ENCODE peak calls at places on chromosomes 3 and 15, in ten cellular contexts. One of them, this sample, is unnamed.

GRCh38 chr15:80906159-80906775 is 83.4 kb downstream of the MESD start:
- DNase-seq in activated naive CD4-positive, alpha-beta T cell treated with anti-CD3 and anti-CD28 coated beads, Interleukin-2, amount 50 U/mL, for 16 hours: no peak
- DNase-seq in epithelial cell of prostate: peak
- DNase-seq in stimulated activated CD8-positive, alpha-beta memory T cell treated with anti-CD3 and anti-CD28 coated beads, Interleukin-4, amount 100 ng/mL, for 4 hours: no peak
- DNase-seq in WERI-Rb-1: no peak
- DNase-seq in heart left ventricle: no peak
- DNase-seq in AG09309: no peak
- DNase-seq in choroid plexus epithelial cell: peak
- DNase-seq in anterior cingulate cortex: no peak
- DNase-seq in naive B cell: no peak
- DNase-seq in this sample: peak

GRCh38 chr3:33277193-33277882 is at the start of gene FBXL2:
- DNase-seq in activated naive CD4-positive, alpha-beta T cell treated with anti-CD3 and anti-CD28 coated beads, Interleukin-2, amount 50 U/mL, for 16 hours: peak
- DNase-seq in epithelial cell of prostate: no peak
- DNase-seq in stimulated activated CD8-positive, alpha-beta memory T cell treated with anti-CD3 and anti-CD28 coated beads, Interleukin-4, amount 100 ng/mL, for 4 hours: no peak
- DNase-seq in WERI-Rb-1: peak
- DNase-seq in heart left ventricle: peak
- DNase-seq in AG09309: no peak
- DNase-seq in choroid plexus epithelial cell: peak
- DNase-seq in anterior cingulate cortex: peak
- DNase-seq in naive B cell: peak
- DNase-seq in this sample: peak

GRCh38 chr15:90930861-90931629 is 1.3 kb downstream of the HDDC3 start:
- DNase-seq in activated naive CD4-positive, alpha-beta T cell treated with anti-CD3 and anti-CD28 coated beads, Interleukin-2, amount 50 U/mL, for 16 hours: no peak
- DNase-seq in epithelial cell of prostate: no peak
- DNase-seq in stimulated activated CD8-positive, alpha-beta memory T cell treated with anti-CD3 and anti-CD28 coated beads, Interleukin-4, amount 100 ng/mL, for 4 hours: no peak
- DNase-seq in WERI-Rb-1: no peak
- DNase-seq in heart left ventricle: no peak
- DNase-seq in AG09309: no peak
- DNase-seq in choroid plexus epithelial cell: no peak
- DNase-seq in anterior cingulate cortex: no peak
- DNase-seq in naive B cell: no peak
- DNase-seq in this sample: no peak

GRCh38 chr3:18809640-18810305 is 338.5 kb upstream of the KCNH8 start:
- DNase-seq in activated naive CD4-positive, alpha-beta T cell treated with anti-CD3 and anti-CD28 coated beads, Interleukin-2, amount 50 U/mL, for 16 hours: no peak
- DNase-seq in epithelial cell of prostate: no peak
- DNase-seq in stimulated activated CD8-positive, alpha-beta memory T cell treated with anti-CD3 and anti-CD28 coated beads, Interleukin-4, amount 100 ng/mL, for 4 hours: no peak
- DNase-seq in WERI-Rb-1: no peak
- DNase-seq in heart left ventricle: no peak
- DNase-seq in AG09309: no peak
- DNase-seq in choroid plexus epithelial cell: no peak
- DNase-seq in anterior cingulate cortex: no peak
- DNase-seq in naive B cell: no peak
- DNase-seq in this sample: no peak

GRCh38 chr15:39580117-39580629 is 706 bp upstream of the THBS1 start:
- DNase-seq in activated naive CD4-positive, alpha-beta T cell treated with anti-CD3 and anti-CD28 coated beads, Interleukin-2, amount 50 U/mL, for 16 hours: peak
- DNase-seq in epithelial cell of prostate: no peak
- DNase-seq in stimulated activated CD8-positive, alpha-beta memory T cell treated with anti-CD3 and anti-CD28 coated beads, Interleukin-4, amount 100 ng/mL, for 4 hours: peak
- DNase-seq in WERI-Rb-1: peak
- DNase-seq in heart left ventricle: peak
- DNase-seq in AG09309: peak
- DNase-seq in choroid plexus epithelial cell: peak
- DNase-seq in anterior cingulate cortex: peak
- DNase-seq in naive B cell: peak
- DNase-seq in this sample: peak

GRCh38 chr3:9951962-9952805 is at the start of gene PRRT3:
- DNase-seq in activated naive CD4-positive, alpha-beta T cell treated with anti-CD3 and anti-CD28 coated beads, Interleukin-2, amount 50 U/mL, for 16 hours: peak
- DNase-seq in epithelial cell of prostate: no peak
- DNase-seq in stimulated activated CD8-positive, alpha-beta memory T cell treated with anti-CD3 and anti-CD28 coated beads, Interleukin-4, amount 100 ng/mL, for 4 hours: peak
- DNase-seq in WERI-Rb-1: peak
- DNase-seq in heart left ventricle: no peak
- DNase-seq in AG09309: no peak
- DNase-seq in choroid plexus epithelial cell: peak
- DNase-seq in anterior cingulate cortex: peak
- DNase-seq in naive B cell: peak
- DNase-seq in this sample: peak

GRCh38 chr15:27587810-27588209 is 511.3 kb downstream of the OCA2 start:
- DNase-seq in activated naive CD4-positive, alpha-beta T cell treated with anti-CD3 and anti-CD28 coated beads, Interleukin-2, amount 50 U/mL, for 16 hours: no peak
- DNase-seq in epithelial cell of prostate: no peak
- DNase-seq in stimulated activated CD8-positive, alpha-beta memory T cell treated with anti-CD3 and anti-CD28 coated beads, Interleukin-4, amount 100 ng/mL, for 4 hours: no peak
- DNase-seq in WERI-Rb-1: peak
- DNase-seq in heart left ventricle: no peak
- DNase-seq in AG09309: no peak
- DNase-seq in choroid plexus epithelial cell: peak
- DNase-seq in anterior cingulate cortex: no peak
- DNase-seq in naive B cell: no peak
- DNase-seq in this sample: no peak

GRCh38 chr3:126433496-126434263 is 39.0 kb downstream of the CFAP100 start:
- DNase-seq in activated naive CD4-positive, alpha-beta T cell treated with anti-CD3 and anti-CD28 coated beads, Interleukin-2, amount 50 U/mL, for 16 hours: no peak
- DNase-seq in epithelial cell of prostate: no peak
- DNase-seq in stimulated activated CD8-positive, alpha-beta memory T cell treated with anti-CD3 and anti-CD28 coated beads, Interleukin-4, amount 100 ng/mL, for 4 hours: no peak
- DNase-seq in WERI-Rb-1: no peak
- DNase-seq in heart left ventricle: peak
- DNase-seq in AG09309: no peak
- DNase-seq in choroid plexus epithelial cell: no peak
- DNase-seq in anterior cingulate cortex: no peak
- DNase-seq in naive B cell: no peak
- DNase-seq in this sample: no peak

GRCh38 chr3:101687142-101687931 is 819 bp upstream of the RPL24 start:
- DNase-seq in activated naive CD4-positive, alpha-beta T cell treated with anti-CD3 and anti-CD28 coated beads, Interleukin-2, amount 50 U/mL, for 16 hours: no peak
- DNase-seq in epithelial cell of prostate: no peak
- DNase-seq in stimulated activated CD8-positive, alpha-beta memory T cell treated with anti-CD3 and anti-CD28 coated beads, Interleukin-4, amount 100 ng/mL, for 4 hours: no peak
- DNase-seq in WERI-Rb-1: no peak
- DNase-seq in heart left ventricle: no peak
- DNase-seq in AG09309: no peak
- DNase-seq in choroid plexus epithelial cell: no peak
- DNase-seq in anterior cingulate cortex: no peak
- DNase-seq in naive B cell: no peak
- DNase-seq in this sample: no peak

GRCh38 chr3:160707187-160707789 is 30.3 kb downstream of the ARL14 start:
- DNase-seq in activated naive CD4-positive, alpha-beta T cell treated with anti-CD3 and anti-CD28 coated beads, Interleukin-2, amount 50 U/mL, for 16 hours: peak
- DNase-seq in epithelial cell of prostate: peak
- DNase-seq in stimulated activated CD8-positive, alpha-beta memory T cell treated with anti-CD3 and anti-CD28 coated beads, Interleukin-4, amount 100 ng/mL, for 4 hours: no peak
- DNase-seq in WERI-Rb-1: peak
- DNase-seq in heart left ventricle: peak
- DNase-seq in AG09309: no peak
- DNase-seq in choroid plexus epithelial cell: peak
- DNase-seq in anterior cingulate cortex: peak
- DNase-seq in naive B cell: peak
- DNase-seq in this sample: peak

GRCh38 chr3:100209948-100210776 is 50.6 kb upstream of the TBC1D23 start:
- DNase-seq in activated naive CD4-positive, alpha-beta T cell treated with anti-CD3 and anti-CD28 coated beads, Interleukin-2, amount 50 U/mL, for 16 hours: no peak
- DNase-seq in epithelial cell of prostate: no peak
- DNase-seq in stimulated activated CD8-positive, alpha-beta memory T cell treated with anti-CD3 and anti-CD28 coated beads, Interleukin-4, amount 100 ng/mL, for 4 hours: no peak
- DNase-seq in WERI-Rb-1: no peak
- DNase-seq in heart left ventricle: no peak
- DNase-seq in AG09309: no peak
- DNase-seq in choroid plexus epithelial cell: peak
- DNase-seq in anterior cingulate cortex: no peak
- DNase-seq in naive B cell: no peak
- DNase-seq in this sample: no peak

GRCh38 chr3:128307781-128308469 is 154.6 kb downstream of the EEFSEC start:
- DNase-seq in activated naive CD4-positive, alpha-beta T cell treated with anti-CD3 and anti-CD28 coated beads, Interleukin-2, amount 50 U/mL, for 16 hours: no peak
- DNase-seq in epithelial cell of prostate: no peak
- DNase-seq in stimulated activated CD8-positive, alpha-beta memory T cell treated with anti-CD3 and anti-CD28 coated beads, Interleukin-4, amount 100 ng/mL, for 4 hours: no peak
- DNase-seq in WERI-Rb-1: no peak
- DNase-seq in heart left ventricle: peak
- DNase-seq in AG09309: no peak
- DNase-seq in choroid plexus epithelial cell: no peak
- DNase-seq in anterior cingulate cortex: no peak
- DNase-seq in naive B cell: no peak
- DNase-seq in this sample: no peak

GRCh38 chr3:168036654-168037419 is 58.9 kb downstream of the GOLIM4 start:
- DNase-seq in activated naive CD4-positive, alpha-beta T cell treated with anti-CD3 and anti-CD28 coated beads, Interleukin-2, amount 50 U/mL, for 16 hours: no peak
- DNase-seq in epithelial cell of prostate: no peak
- DNase-seq in stimulated activated CD8-positive, alpha-beta memory T cell treated with anti-CD3 and anti-CD28 coated beads, Interleukin-4, amount 100 ng/mL, for 4 hours: no peak
- DNase-seq in WERI-Rb-1: no peak
- DNase-seq in heart left ventricle: no peak
- DNase-seq in AG09309: no peak
- DNase-seq in choroid plexus epithelial cell: no peak
- DNase-seq in anterior cingulate cortex: no peak
- DNase-seq in naive B cell: no peak
- DNase-seq in this sample: no peak

GRCh38 chr15:48748535-48748934 is 62.3 kb downstream of the CEP152 start:
- DNase-seq in activated naive CD4-positive, alpha-beta T cell treated with anti-CD3 and anti-CD28 coated beads, Interleukin-2, amount 50 U/mL, for 16 hours: no peak
- DNase-seq in epithelial cell of prostate: no peak
- DNase-seq in stimulated activated CD8-positive, alpha-beta memory T cell treated with anti-CD3 and anti-CD28 coated beads, Interleukin-4, amount 100 ng/mL, for 4 hours: no peak
- DNase-seq in WERI-Rb-1: no peak
- DNase-seq in heart left ventricle: no peak
- DNase-seq in AG09309: no peak
- DNase-seq in choroid plexus epithelial cell: peak
- DNase-seq in anterior cingulate cortex: no peak
- DNase-seq in naive B cell: no peak
- DNase-seq in this sample: no peak

GRCh38 chr3:117540583-117540982 is 831.0 kb downstream of the TUSC7 start:
- DNase-seq in activated naive CD4-positive, alpha-beta T cell treated with anti-CD3 and anti-CD28 coated beads, Interleukin-2, amount 50 U/mL, for 16 hours: no peak
- DNase-seq in epithelial cell of prostate: no peak
- DNase-seq in stimulated activated CD8-positive, alpha-beta memory T cell treated with anti-CD3 and anti-CD28 coated beads, Interleukin-4, amount 100 ng/mL, for 4 hours: no peak
- DNase-seq in WERI-Rb-1: no peak
- DNase-seq in heart left ventricle: no peak
- DNase-seq in AG09309: no peak
- DNase-seq in choroid plexus epithelial cell: peak
- DNase-seq in anterior cingulate cortex: no peak
- DNase-seq in naive B cell: no peak
- DNase-seq in this sample: no peak

GRCh38 chr3:153070153-153070868 is 91.7 kb upstream of the RAP2B start:
- DNase-seq in activated naive CD4-positive, alpha-beta T cell treated with anti-CD3 and anti-CD28 coated beads, Interleukin-2, amount 50 U/mL, for 16 hours: no peak
- DNase-seq in epithelial cell of prostate: no peak
- DNase-seq in stimulated activated CD8-positive, alpha-beta memory T cell treated with anti-CD3 and anti-CD28 coated beads, Interleukin-4, amount 100 ng/mL, for 4 hours: no peak
- DNase-seq in WERI-Rb-1: no peak
- DNase-seq in heart left ventricle: no peak
- DNase-seq in AG09309: peak
- DNase-seq in choroid plexus epithelial cell: peak
- DNase-seq in anterior cingulate cortex: no peak
- DNase-seq in naive B cell: no peak
- DNase-seq in this sample: peak

GRCh38 chr15:34360298-34360697 is 6.7 kb downstream of the LPCAT4 start:
- DNase-seq in activated naive CD4-positive, alpha-beta T cell treated with anti-CD3 and anti-CD28 coated beads, Interleukin-2, amount 50 U/mL, for 16 hours: no peak
- DNase-seq in epithelial cell of prostate: no peak
- DNase-seq in stimulated activated CD8-positive, alpha-beta memory T cell treated with anti-CD3 and anti-CD28 coated beads, Interleukin-4, amount 100 ng/mL, for 4 hours: no peak
- DNase-seq in WERI-Rb-1: no peak
- DNase-seq in heart left ventricle: no peak
- DNase-seq in AG09309: no peak
- DNase-seq in choroid plexus epithelial cell: no peak
- DNase-seq in anterior cingulate cortex: no peak
- DNase-seq in naive B cell: no peak
- DNase-seq in this sample: peak

GRCh38 chr15:70701891-70702568 is 61.3 kb downstream of the UACA start:
- DNase-seq in activated naive CD4-positive, alpha-beta T cell treated with anti-CD3 and anti-CD28 coated beads, Interleukin-2, amount 50 U/mL, for 16 hours: no peak
- DNase-seq in epithelial cell of prostate: no peak
- DNase-seq in stimulated activated CD8-positive, alpha-beta memory T cell treated with anti-CD3 and anti-CD28 coated beads, Interleukin-4, amount 100 ng/mL, for 4 hours: no peak
- DNase-seq in WERI-Rb-1: no peak
- DNase-seq in heart left ventricle: no peak
- DNase-seq in AG09309: no peak
- DNase-seq in choroid plexus epithelial cell: peak
- DNase-seq in anterior cingulate cortex: no peak
- DNase-seq in naive B cell: no peak
- DNase-seq in this sample: peak

GRCh38 chr3:86793786-86794185 is 197.2 kb downstream of the VGLL3 start:
- DNase-seq in activated naive CD4-positive, alpha-beta T cell treated with anti-CD3 and anti-CD28 coated beads, Interleukin-2, amount 50 U/mL, for 16 hours: no peak
- DNase-seq in epithelial cell of prostate: peak
- DNase-seq in stimulated activated CD8-positive, alpha-beta memory T cell treated with anti-CD3 and anti-CD28 coated beads, Interleukin-4, amount 100 ng/mL, for 4 hours: no peak
- DNase-seq in WERI-Rb-1: no peak
- DNase-seq in heart left ventricle: no peak
- DNase-seq in AG09309: peak
- DNase-seq in choroid plexus epithelial cell: peak
- DNase-seq in anterior cingulate cortex: no peak
- DNase-seq in naive B cell: no peak
- DNase-seq in this sample: peak

GRCh38 chr15:85380860-85381535 is 595 bp downstream of the AKAP13 start:
- DNase-seq in activated naive CD4-positive, alpha-beta T cell treated with anti-CD3 and anti-CD28 coated beads, Interleukin-2, amount 50 U/mL, for 16 hours: peak
- DNase-seq in epithelial cell of prostate: no peak
- DNase-seq in stimulated activated CD8-positive, alpha-beta memory T cell treated with anti-CD3 and anti-CD28 coated beads, Interleukin-4, amount 100 ng/mL, for 4 hours: peak
- DNase-seq in WERI-Rb-1: no peak
- DNase-seq in heart left ventricle: peak
- DNase-seq in AG09309: no peak
- DNase-seq in choroid plexus epithelial cell: peak
- DNase-seq in anterior cingulate cortex: peak
- DNase-seq in naive B cell: peak
- DNase-seq in this sample: peak

GRCh38 chr3:128215800-128216495 is 62.7 kb downstream of the EEFSEC start:
- DNase-seq in activated naive CD4-positive, alpha-beta T cell treated with anti-CD3 and anti-CD28 coated beads, Interleukin-2, amount 50 U/mL, for 16 hours: no peak
- DNase-seq in epithelial cell of prostate: no peak
- DNase-seq in stimulated activated CD8-positive, alpha-beta memory T cell treated with anti-CD3 and anti-CD28 coated beads, Interleukin-4, amount 100 ng/mL, for 4 hours: no peak
- DNase-seq in WERI-Rb-1: no peak
- DNase-seq in heart left ventricle: no peak
- DNase-seq in AG09309: no peak
- DNase-seq in choroid plexus epithelial cell: no peak
- DNase-seq in anterior cingulate cortex: no peak
- DNase-seq in naive B cell: no peak
- DNase-seq in this sample: no peak

GRCh38 chr15:52287114-52287513 is 8.5 kb downstream of the MYO5C start:
- DNase-seq in activated naive CD4-positive, alpha-beta T cell treated with anti-CD3 and anti-CD28 coated beads, Interleukin-2, amount 50 U/mL, for 16 hours: no peak
- DNase-seq in epithelial cell of prostate: peak
- DNase-seq in stimulated activated CD8-positive, alpha-beta memory T cell treated with anti-CD3 and anti-CD28 coated beads, Interleukin-4, amount 100 ng/mL, for 4 hours: no peak
- DNase-seq in WERI-Rb-1: no peak
- DNase-seq in heart left ventricle: no peak
- DNase-seq in AG09309: no peak
- DNase-seq in choroid plexus epithelial cell: no peak
- DNase-seq in anterior cingulate cortex: no peak
- DNase-seq in naive B cell: no peak
- DNase-seq in this sample: no peak

GRCh38 chr3:117059990-117060338 is 350.4 kb downstream of the TUSC7 start:
- DNase-seq in activated naive CD4-positive, alpha-beta T cell treated with anti-CD3 and anti-CD28 coated beads, Interleukin-2, amount 50 U/mL, for 16 hours: no peak
- DNase-seq in epithelial cell of prostate: no peak
- DNase-seq in stimulated activated CD8-positive, alpha-beta memory T cell treated with anti-CD3 and anti-CD28 coated beads, Interleukin-4, amount 100 ng/mL, for 4 hours: no peak
- DNase-seq in WERI-Rb-1: no peak
- DNase-seq in heart left ventricle: no peak
- DNase-seq in AG09309: no peak
- DNase-seq in choroid plexus epithelial cell: no peak
- DNase-seq in anterior cingulate cortex: no peak
- DNase-seq in naive B cell: no peak
- DNase-seq in this sample: no peak

GRCh38 chr3:114644372-114644771 is 350.5 kb downstream of the TIGIT start:
- DNase-seq in activated naive CD4-positive, alpha-beta T cell treated with anti-CD3 and anti-CD28 coated beads, Interleukin-2, amount 50 U/mL, for 16 hours: no peak
- DNase-seq in epithelial cell of prostate: no peak
- DNase-seq in stimulated activated CD8-positive, alpha-beta memory T cell treated with anti-CD3 and anti-CD28 coated beads, Interleukin-4, amount 100 ng/mL, for 4 hours: no peak
- DNase-seq in WERI-Rb-1: no peak
- DNase-seq in heart left ventricle: no peak
- DNase-seq in AG09309: no peak
- DNase-seq in choroid plexus epithelial cell: no peak
- DNase-seq in anterior cingulate cortex: no peak
- DNase-seq in naive B cell: no peak
- DNase-seq in this sample: no peak

GRCh38 chr15:36680751-36681150 is 101.3 kb downstream of the CDIN1 start:
- DNase-seq in activated naive CD4-positive, alpha-beta T cell treated with anti-CD3 and anti-CD28 coated beads, Interleukin-2, amount 50 U/mL, for 16 hours: no peak
- DNase-seq in epithelial cell of prostate: no peak
- DNase-seq in stimulated activated CD8-positive, alpha-beta memory T cell treated with anti-CD3 and anti-CD28 coated beads, Interleukin-4, amount 100 ng/mL, for 4 hours: no peak
- DNase-seq in WERI-Rb-1: no peak
- DNase-seq in heart left ventricle: no peak
- DNase-seq in AG09309: no peak
- DNase-seq in choroid plexus epithelial cell: no peak
- DNase-seq in anterior cingulate cortex: no peak
- DNase-seq in naive B cell: no peak
- DNase-seq in this sample: no peak

GRCh38 chr3:98534168-98534567 is 2.4 kb downstream of the GPR15 start:
- DNase-seq in activated naive CD4-positive, alpha-beta T cell treated with anti-CD3 and anti-CD28 coated beads, Interleukin-2, amount 50 U/mL, for 16 hours: no peak
- DNase-seq in epithelial cell of prostate: no peak
- DNase-seq in stimulated activated CD8-positive, alpha-beta memory T cell treated with anti-CD3 and anti-CD28 coated beads, Interleukin-4, amount 100 ng/mL, for 4 hours: no peak
- DNase-seq in WERI-Rb-1: no peak
- DNase-seq in heart left ventricle: no peak
- DNase-seq in AG09309: no peak
- DNase-seq in choroid plexus epithelial cell: no peak
- DNase-seq in anterior cingulate cortex: no peak
- DNase-seq in naive B cell: no peak
- DNase-seq in this sample: no peak

GRCh38 chr15:40471105-40471777 is 457 bp downstream of the CHST14 start:
- DNase-seq in activated naive CD4-positive, alpha-beta T cell treated with anti-CD3 and anti-CD28 coated beads, Interleukin-2, amount 50 U/mL, for 16 hours: peak
- DNase-seq in epithelial cell of prostate: no peak
- DNase-seq in stimulated activated CD8-positive, alpha-beta memory T cell treated with anti-CD3 and anti-CD28 coated beads, Interleukin-4, amount 100 ng/mL, for 4 hours: no peak
- DNase-seq in WERI-Rb-1: no peak
- DNase-seq in heart left ventricle: no peak
- DNase-seq in AG09309: no peak
- DNase-seq in choroid plexus epithelial cell: no peak
- DNase-seq in anterior cingulate cortex: no peak
- DNase-seq in naive B cell: no peak
- DNase-seq in this sample: peak

GRCh38 chr3:53056442-53056841 is 10.6 kb upstream of the SFMBT1 start:
- DNase-seq in activated naive CD4-positive, alpha-beta T cell treated with anti-CD3 and anti-CD28 coated beads, Interleukin-2, amount 50 U/mL, for 16 hours: no peak
- DNase-seq in epithelial cell of prostate: no peak
- DNase-seq in stimulated activated CD8-positive, alpha-beta memory T cell treated with anti-CD3 and anti-CD28 coated beads, Interleukin-4, amount 100 ng/mL, for 4 hours: no peak
- DNase-seq in WERI-Rb-1: peak
- DNase-seq in heart left ventricle: no peak
- DNase-seq in AG09309: no peak
- DNase-seq in choroid plexus epithelial cell: peak
- DNase-seq in anterior cingulate cortex: no peak
- DNase-seq in naive B cell: no peak
- DNase-seq in this sample: no peak